ENCODE peak calls at places on chromosome 2, in six cellular contexts. Q is heart left ventricle, I is H54, C is NCI-H2029, B is COR-L47, T is T-cell. U is an unnamed sample.

GRCh38 chr2:64865073-64865830 is 123.9 kb upstream of the SLC1A4 start:
- DNase-seq in C (peak; percentile 19), B (peak; percentile 43), T (peak; percentile 49), Q (peak; percentile 78), I (peak; percentile 68), U (no peak)

GRCh38 chr2:237281900-237282306 is 132.1 kb downstream of the COL6A3 start:
- DNase-seq in Q (no peak), C (no peak), B (no peak), T (no peak), I (no peak), U (peak; percentile 98)

GRCh38 chr2:39095624-39096023 is 25.2 kb downstream of the SOS1 start:
- DNase-seq in T (no peak), I (no peak), Q (no peak), B (no peak), C (no peak), U (no peak)

GRCh38 chr2:171160119-171160629 is 519 bp downstream of the TLK1 start:
- DNase-seq in T (peak; percentile 50), B (peak; percentile 60), I (peak; percentile 52), Q (peak; percentile 71), C (peak; percentile 29), U (no peak)

GRCh38 chr2:43749583-43749982 is 24.3 kb upstream of the DYNC2LI1 start:
- DNase-seq in B (peak; percentile 62), Q (no peak), C (no peak), I (no peak), T (no peak), U (no peak)

GRCh38 chr2:108922141-108922915 is 66.7 kb downstream of the EDAR start:
- DNase-seq in I (peak; percentile 22), T (no peak), C (no peak), Q (no peak), B (no peak), U (no peak)

GRCh38 chr2:44100351-44100750 is 68.3 kb upstream of the PPM1B start:
- DNase-seq in B (no peak), T (no peak), I (peak; percentile 77), C (peak; percentile 53), Q (peak; percentile 66), U (peak; percentile 94)

GRCh38 chr2:205276071-205276777 is 406.1 kb upstream of the NRP2 start:
- DNase-seq in C (no peak), I (no peak), Q (no peak), T (no peak), B (no peak), U (no peak)

GRCh38 chr2:74001121-74001520 is 16.4 kb downstream of the TET3 start:
- DNase-seq in I (no peak), C (no peak), T (no peak), Q (no peak), B (no peak), U (no peak)

GRCh38 chr2:17303054-17303453 is 215.2 kb downstream of the RAD51AP2 start:
- DNase-seq in C (no peak), I (no peak), B (no peak), Q (no peak), T (no peak), U (no peak)

GRCh38 chr2:37154790-37155189 is 2.0 kb downstream of the EIF2AK2 start:
- DNase-seq in I (no peak), B (no peak), T (no peak), C (no peak), Q (no peak), U (no peak)

GRCh38 chr2:211157856-211158463 is 601.6 kb downstream of the CPS1 start:
- DNase-seq in C (peak; percentile 61), Q (peak; percentile 68), T (peak; percentile 35), B (peak; percentile 72), I (peak; percentile 4), U (peak; percentile 7)